ENCODE peak calls at places on chromosome 15, in eight cellular contexts. X is ELF-1, U is skeletal muscle cell, L is activated T-cell treated with anti-CD3 and anti-CD28 coated beads for 1 hour, N is OCI-M1, J is midbrain, W is mesendoderm, R is NAMALWA. Q is an unnamed sample.

GRCh38 chr15:25846377-25846776 is 16.8 kb downstream of the ATP10A start:
- DNase-seq in X (no peak), U (no peak), L (no peak), N (no peak), J (no peak), W (no peak), R (no peak), Q (no peak)

GRCh38 chr15:79474252-79474651 is 42.1 kb downstream of the MINAR1 start:
- DNase-seq in X (no peak), U (no peak), L (no peak), N (no peak), J (no peak), W (no peak), R (no peak), Q (no peak)

GRCh38 chr15:41661078-41661528 is 898 bp downstream of the MGA start:
- DNase-seq in X (no peak), U (no peak), L (no peak), N (no peak), J (no peak), W (no peak), R (no peak), Q (no peak)

GRCh38 chr15:80986487-80986886 is 3.1 kb downstream of the MESD start:
- DNase-seq in X (peak), U (no peak), L (no peak), N (no peak), J (no peak), W (no peak), R (no peak), Q (no peak)

GRCh38 chr15:69595009-69595825 is 142.6 kb downstream of the RPLP1 start:
- DNase-seq in X (no peak), U (no peak), L (no peak), N (no peak), J (peak), W (no peak), R (no peak), Q (no peak)

GRCh38 chr15:96037584-96037983 is 292.9 kb upstream of the NR2F2 start:
- DNase-seq in X (no peak), U (no peak), L (no peak), N (peak), J (no peak), W (no peak), R (no peak), Q (no peak)

GRCh38 chr15:39177561-39177960 is 403.3 kb upstream of the THBS1 start:
- DNase-seq in X (no peak), U (no peak), L (no peak), N (no peak), J (no peak), W (no peak), R (no peak), Q (no peak)

GRCh38 chr15:50440932-50441331 is 16.7 kb downstream of the USP8 start:
- DNase-seq in X (no peak), U (no peak), L (no peak), N (no peak), J (no peak), W (no peak), R (no peak), Q (no peak)

GRCh38 chr15:34436956-34437442 is 609 bp downstream of the GOLGA8A start:
- DNase-seq in X (peak), U (no peak), L (peak), N (peak), J (no peak), W (peak), R (no peak), Q (peak)

GRCh38 chr15:28977377-28978010 is 91.7 kb downstream of the APBA2 start:
- DNase-seq in X (peak), U (peak), L (no peak), N (no peak), J (peak), W (peak), R (no peak), Q (no peak)

GRCh38 chr15:30882861-30883433 is 20.8 kb upstream of the FAN1 start:
- DNase-seq in X (no peak), U (no peak), L (no peak), N (no peak), J (no peak), W (no peak), R (no peak), Q (no peak)

GRCh38 chr15:64503197-64503596 is 42.8 kb downstream of the ZNF609 start:
- DNase-seq in X (peak), U (peak), L (no peak), N (no peak), J (peak), W (peak), R (no peak), Q (no peak)

GRCh38 chr15:57476533-57476975 is 100.2 kb downstream of the CGNL1 start:
- DNase-seq in X (no peak), U (no peak), L (no peak), N (no peak), J (no peak), W (no peak), R (no peak), Q (no peak)

GRCh38 chr15:49918106-49918505 is 200.9 kb downstream of the ATP8B4 start:
- DNase-seq in X (no peak), U (peak), L (no peak), N (no peak), J (no peak), W (no peak), R (no peak), Q (no peak)

GRCh38 chr15:80072285-80072684 is 12.8 kb downstream of the ZFAND6 start:
- DNase-seq in X (peak), U (peak), L (no peak), N (peak), J (peak), W (peak), R (peak), Q (peak)

GRCh38 chr15:37204698-37205097 is 104.3 kb upstream of the MEIS2 start:
- DNase-seq in X (no peak), U (no peak), L (no peak), N (peak), J (no peak), W (peak), R (peak), Q (no peak)

Q was measured in erythroblast.